ENCODE peak calls at places on chromosomes 7 and 10, in ten cellular contexts. I is GM12865; J is SK-N-MC; X is AG04450; R is ACHN; E is SK-MEL-5; N is activated CD4-positive, alpha-beta T cell treated with anti-CD3 and anti-CD28 coated beads, Interleukin-2, amount 50 U/mL, for 1 hour; Y is amniotic stem cell; W is COR-L47; V is stimulated activated CD4-positive, alpha-beta T cell treated with anti-CD3 and anti-CD28 coated beads, Interleukin-1b, Interleukin-23, amount 100 ng/mL, for 1 hour. Z is an unnamed sample.

GRCh38 chr7:151705744-151706567 is 171.0 kb downstream of the PRKAG2 start:
- DNase-seq in I (peak), J (no peak), X (no peak), R (peak), E (peak), N (no peak), Y (no peak), W (peak), V (no peak), Z (no peak)

GRCh38 chr7:46156039-46156438 is 235.0 kb upstream of the IGFBP3 start:
- DNase-seq in I (no peak), J (peak), X (no peak), R (no peak), E (no peak), N (no peak), Y (no peak), W (no peak), V (no peak), Z (no peak)

GRCh38 chr10:45418859-45419672 is 45.0 kb downstream of the ALOX5 start:
- DNase-seq in I (peak), J (no peak), X (no peak), R (peak), E (peak), N (peak), Y (no peak), W (no peak), V (peak), Z (no peak)

GRCh38 chr10:71472912-71473311 is 76.2 kb downstream of the CDH23 start:
- DNase-seq in I (no peak), J (no peak), X (no peak), R (no peak), E (no peak), N (no peak), Y (no peak), W (no peak), V (no peak), Z (no peak)

GRCh38 chr10:792792-793100 is 103.3 kb upstream of the DIP2C start:
- DNase-seq in I (no peak), J (no peak), X (peak), R (no peak), E (no peak), N (no peak), Y (no peak), W (no peak), V (no peak), Z (no peak)

GRCh38 chr7:151897201-151897711 is 20.3 kb upstream of the PRKAG2 start:
- DNase-seq in I (no peak), J (no peak), X (no peak), R (no peak), E (no peak), N (no peak), Y (no peak), W (no peak), V (no peak), Z (no peak)

GRCh38 chr7:92831716-92832622 is 4.4 kb downstream of the CDK6 start:
- DNase-seq in I (peak), J (no peak), X (peak), R (peak), E (peak), N (no peak), Y (peak), W (no peak), V (no peak), Z (peak)

GRCh38 chr7:16915405-16915804 is 33.6 kb upstream of the AGR3 start:
- DNase-seq in I (no peak), J (no peak), X (peak), R (peak), E (peak), N (no peak), Y (peak), W (no peak), V (no peak), Z (peak)

GRCh38 chr7:129017933-129018538 is 36.9 kb downstream of the TNPO3 start:
- DNase-seq in I (peak), J (no peak), X (no peak), R (no peak), E (no peak), N (no peak), Y (no peak), W (no peak), V (no peak), Z (no peak)

GRCh38 chr10:130021373-130021950 is 57.4 kb upstream of the EBF3 start:
- DNase-seq in I (no peak), J (no peak), X (peak), R (peak), E (no peak), N (no peak), Y (peak), W (no peak), V (no peak), Z (peak)

GRCh38 chr7:21054427-21055133 is 267.9 kb upstream of the SP8 start:
- DNase-seq in I (no peak), J (no peak), X (no peak), R (no peak), E (peak), N (no peak), Y (no peak), W (no peak), V (no peak), Z (no peak)

GRCh38 chr10:17125316-17125715 is 4.3 kb downstream of the CUBN start:
- DNase-seq in I (no peak), J (no peak), X (no peak), R (no peak), E (peak), N (no peak), Y (no peak), W (no peak), V (no peak), Z (no peak)

GRCh38 chr7:39758234-39758970 is 135.0 kb downstream of the RALA start:
- DNase-seq in I (no peak), J (no peak), X (no peak), R (no peak), E (peak), N (no peak), Y (no peak), W (no peak), V (no peak), Z (no peak)

GRCh38 chr10:128431997-128432396 is 305.8 kb upstream of the MKI67 start:
- DNase-seq in I (no peak), J (no peak), X (no peak), R (no peak), E (no peak), N (no peak), Y (no peak), W (no peak), V (no peak), Z (no peak)

GRCh38 chr10:101062231-101063161 is 707 bp downstream of the KAZALD1 start:
- DNase-seq in I (peak), J (no peak), X (no peak), R (peak), E (no peak), N (peak), Y (no peak), W (peak), V (peak), Z (no peak)